ENCODE peak calls at places on chromosomes 1 and 21, in six cellular contexts. X, T, H, M, A and O are unnamed samples.

GRCh38 chr1:176692431-176692830 is 229.5 kb downstream of the PAPPA2 start:
- DNase-seq in X (no peak), T (no peak), H (no peak), M (no peak), A (no peak), O (no peak)

GRCh38 chr1:44293761-44294315 is 61.2 kb downstream of the ERI3 start:
- DNase-seq in X (no peak), T (no peak), H (no peak), M (no peak), A (no peak), O (no peak)

GRCh38 chr1:53585116-53585515 is 125.9 kb downstream of the DMRTB1 start:
- DNase-seq in X (no peak), T (no peak), H (peak), M (peak), A (no peak), O (no peak)

GRCh38 chr1:34759472-34760357 is at the start of gene GJB4:
- DNase-seq in X (no peak), T (no peak), H (no peak), M (no peak), A (no peak), O (peak)

GRCh38 chr1:209873067-209873810 is 45.5 kb downstream of the UTP25 start:
- DNase-seq in X (no peak), T (no peak), H (no peak), M (peak), A (peak), O (peak)

GRCh38 chr1:77889240-77889637 is 815 bp downstream of the NEXN start:
- DNase-seq in X (no peak), T (no peak), H (peak), M (peak), A (peak), O (peak)

GRCh38 chr1:20281801-20282200 is 8.9 kb upstream of the VWA5B1 start:
- DNase-seq in X (no peak), T (peak), H (peak), M (peak), A (peak), O (peak)

GRCh38 chr1:228842094-228842775 is 107.0 kb downstream of the RHOU start:
- DNase-seq in X (no peak), T (no peak), H (peak), M (peak), A (peak), O (peak)

GRCh38 chr1:14803002-14803789 is 204.7 kb downstream of the KAZN start:
- DNase-seq in X (no peak), T (no peak), H (no peak), M (no peak), A (no peak), O (no peak)

GRCh38 chr1:100137602-100138001 is 4.6 kb downstream of the TRMT13 start:
- DNase-seq in X (no peak), T (no peak), H (no peak), M (no peak), A (no peak), O (no peak)

GRCh38 chr1:154845879-154846278 is 24.2 kb downstream of the KCNN3 start:
- DNase-seq in X (no peak), T (no peak), H (no peak), M (no peak), A (no peak), O (no peak)

GRCh38 chr21:46294647-46295176 is 8.6 kb downstream of the YBEY start:
- DNase-seq in X (no peak), T (no peak), H (peak), M (peak), A (peak), O (peak)

DNA sequence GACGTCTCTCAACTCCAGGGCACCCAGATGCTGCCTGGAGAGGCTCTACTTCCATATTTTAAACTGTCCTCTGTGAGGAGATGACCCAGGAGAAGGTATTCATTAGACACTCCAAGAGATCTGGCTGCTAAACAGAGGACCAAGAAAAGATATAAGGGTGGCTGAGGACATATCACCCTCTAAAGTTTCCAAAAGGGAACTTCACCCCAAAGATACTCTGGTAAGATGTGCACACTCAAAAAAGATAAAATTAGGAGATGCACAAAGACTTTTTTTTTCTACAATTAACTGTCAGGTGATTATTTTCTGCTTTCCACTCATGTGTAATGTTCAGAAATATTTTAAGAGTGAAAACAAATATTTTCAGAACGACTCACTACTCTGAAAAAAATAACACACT is 1.4 kb downstream of the ZNF670 start:
- DNase-seq in X (no peak), T (no peak), H (peak), M (peak), A (no peak), O (no peak)
- TF ChIP-seq CTCF in X (no peak), T (no peak), H (no peak), M (no peak), A (no peak), O (no peak)

GRCh38 chr1:162070825-162071224 is 1.3 kb downstream of the NOS1AP start:
- DNase-seq in X (no peak), T (no peak), H (no peak), M (no peak), A (no peak), O (no peak)
- H3K4me3 ChIP-seq in X (no peak), T (no peak), H (no peak), M (no peak), A (peak), O (no peak)

GRCh38 chr1:88224940-88225339 is 459.1 kb upstream of the PKN2 start:
- DNase-seq in X (no peak), T (no peak), H (no peak), M (no peak), A (no peak), O (no peak)

GRCh38 chr1:88230126-88230525 is 453.9 kb upstream of the PKN2 start:
- DNase-seq in X (no peak), T (no peak), H (no peak), M (no peak), A (no peak), O (no peak)

DNA sequence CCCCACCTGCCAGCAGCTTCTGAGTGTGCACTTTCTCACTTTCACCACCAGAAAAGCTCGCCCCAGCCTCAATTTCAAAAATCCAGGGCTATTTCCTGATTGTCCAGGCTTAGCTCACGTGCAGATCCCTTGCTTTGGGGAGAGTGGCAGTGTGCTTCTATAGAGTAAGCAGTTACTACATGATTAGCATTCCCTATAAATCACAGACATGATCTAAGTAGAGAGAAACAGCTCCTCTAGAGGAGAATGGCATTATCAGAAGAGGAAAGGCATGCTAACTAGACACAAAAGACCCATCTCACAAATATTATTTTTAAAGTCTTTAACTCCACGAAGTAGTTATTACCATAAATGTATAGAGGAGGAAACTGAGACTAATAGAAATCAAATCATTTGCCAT is 455.9 kb upstream of the PKN2 start:
- DNase-seq in X (no peak), T (no peak), H (no peak), M (no peak), A (no peak), O (no peak)
- TF ChIP-seq CTCF in X (no peak), T (no peak), H (no peak), M (no peak), A (peak), O (no peak)

GRCh38 chr1:8687539-8687938 is 129.9 kb downstream of the RERE start:
- DNase-seq in X (no peak), T (no peak), H (no peak), M (no peak), A (no peak), O (no peak)
- H3K4me3 ChIP-seq in X (no peak), T (no peak), H (no peak), M (no peak), A (no peak), O (no peak)

DNA sequence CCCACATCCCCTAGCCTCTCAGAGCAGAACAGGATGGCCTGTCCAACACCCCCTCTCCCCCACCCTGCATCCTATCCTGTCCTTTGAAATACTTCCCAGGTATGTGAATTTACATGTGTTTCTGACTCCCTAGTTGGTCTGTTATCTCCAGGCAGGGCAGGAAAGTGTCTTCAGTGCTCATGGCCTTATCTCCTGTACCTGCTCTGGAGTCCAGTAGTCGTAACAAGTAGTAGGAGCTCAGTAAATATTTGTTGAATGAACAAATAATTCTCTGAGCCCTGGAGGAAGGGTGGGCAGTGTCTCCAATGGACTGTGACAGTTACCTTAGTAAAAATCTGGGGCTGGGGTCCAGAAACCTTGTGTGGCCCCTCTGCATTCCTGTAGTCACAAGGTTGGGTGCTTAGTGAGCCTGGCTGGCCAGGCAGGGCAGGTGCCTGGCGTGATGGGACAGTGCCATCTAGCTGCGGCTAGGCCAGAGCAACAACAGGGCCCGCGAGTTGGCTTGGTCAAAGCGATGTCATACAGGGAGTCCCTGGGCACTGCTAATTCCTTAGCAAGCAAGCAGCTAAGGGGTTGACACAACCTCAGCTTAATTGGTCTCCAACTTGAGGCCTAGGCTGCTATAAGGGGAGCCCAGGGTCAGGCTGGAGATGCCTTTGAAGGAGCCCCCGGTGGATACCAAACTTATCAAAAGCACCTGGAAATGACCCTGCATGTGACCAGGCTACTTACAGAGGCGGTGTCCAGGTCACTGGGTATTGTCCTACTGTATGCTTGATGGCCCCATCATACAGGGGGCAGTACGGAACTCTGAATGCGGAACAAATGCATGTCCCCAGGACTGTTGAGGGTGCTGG is 89.0 kb upstream of the PPM1J start:
- DNase-seq in X (peak), T (no peak), H (peak), M (peak), A (peak), O (peak)
- TF ChIP-seq CTCF in X (peak), T (peak), H (peak), M (peak), A (peak), O (peak)

DNA sequence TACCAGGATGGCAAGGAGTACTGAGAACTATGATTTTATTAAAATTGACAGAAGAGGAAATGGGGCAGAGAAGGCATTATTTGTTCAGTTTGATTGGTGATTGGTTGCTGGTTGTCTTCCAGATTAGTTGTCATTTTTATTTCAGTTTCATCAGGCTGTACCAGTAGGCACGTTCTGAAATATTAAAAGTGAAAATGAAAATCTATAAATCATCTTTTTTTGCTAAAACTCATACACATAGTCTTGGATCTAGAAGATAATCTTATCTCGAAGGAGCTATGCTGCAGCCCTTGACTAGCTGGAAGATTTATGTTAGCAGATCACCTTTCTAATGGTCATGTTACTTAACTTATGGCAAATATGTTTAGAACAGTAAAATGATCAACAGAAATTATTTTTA is 29.0 kb downstream of the NEK7 start:
- DNase-seq in X (no peak), T (no peak), H (no peak), M (no peak), A (no peak), O (no peak)
- H3K4me3 ChIP-seq in X (no peak), T (no peak), H (no peak), M (no peak), A (no peak), O (no peak)

GRCh38 chr1:94596260-94596659 is 54.7 kb upstream of the F3 start:
- DNase-seq in X (no peak), T (no peak), H (no peak), M (no peak), A (no peak), O (no peak)
- TF ChIP-seq CTCF in X (no peak), T (no peak), H (no peak), M (no peak), A (no peak), O (peak)

DNA sequence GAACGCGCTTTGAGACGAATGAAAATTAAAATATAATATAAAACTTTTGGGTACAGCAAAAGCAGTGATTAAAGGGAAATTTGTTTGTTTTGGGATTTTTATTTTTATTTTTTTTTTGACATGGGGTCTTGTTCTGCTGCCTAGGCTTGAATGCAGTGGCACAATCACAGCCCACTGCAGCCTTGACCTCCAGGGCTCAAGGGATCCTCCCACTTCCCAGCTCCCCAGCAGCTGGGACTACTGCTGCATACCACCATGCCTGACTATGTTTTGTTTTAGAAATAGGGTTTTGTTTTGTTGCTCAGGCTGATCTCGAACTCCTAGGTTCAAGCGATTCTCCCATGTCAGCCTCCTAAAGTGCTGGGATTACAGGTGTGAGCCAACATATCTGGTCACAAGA is 30.3 kb downstream of the USP24 start:
- DNase-seq in X (no peak), T (no peak), H (no peak), M (no peak), A (no peak), O (no peak)
- H3K4me3 ChIP-seq in X (no peak), T (no peak), H (no peak), M (no peak), A (no peak), O (no peak)

GRCh38 chr1:41420351-41420750 is 59.1 kb downstream of the FOXO6 start:
- DNase-seq in X (no peak), T (no peak), H (no peak), M (no peak), A (no peak), O (no peak)

GRCh38 chr1:41419584-41420295 is 58.5 kb downstream of the FOXO6 start:
- DNase-seq in X (no peak), T (no peak), H (no peak), M (no peak), A (no peak), O (peak)

GRCh38 chr1:41417746-41418145 is 56.5 kb downstream of the FOXO6 start:
- DNase-seq in X (no peak), T (no peak), H (no peak), M (no peak), A (no peak), O (no peak)

GRCh38 chr1:41417335-41417682 is 56.1 kb downstream of the FOXO6 start:
- DNase-seq in X (no peak), T (no peak), H (no peak), M (no peak), A (no peak), O (no peak)

GRCh38 chr1:41418868-41419583 is 57.8 kb downstream of the FOXO6 start:
- DNase-seq in X (no peak), T (peak), H (peak), M (peak), A (peak), O (peak)
- TF ChIP-seq CTCF in X (no peak), T (peak), H (peak), M (no peak), A (no peak), O (peak)